ENCODE peak calls at places on chromosome 1, in nine cellular contexts. O is stomach, I is ovary, G is SK-N-SH, E is tibial nerve, L is K562, V is A549, K is H1, J is esophagus muscularis mucosa. X is an unnamed sample.

GRCh38 chr1:12595839-12596821 is 21.9 kb downstream of the DHRS3 start:
- DNase-seq in O (peak; percentile 94), I (peak; percentile 92), G (peak; percentile 91), E (peak; percentile 71), L (no peak), V (peak; percentile 92), K (peak; percentile 89), J (peak; percentile 97), X (peak; percentile 91)

GRCh38 chr1:227218870-227219578 is 99.3 kb downstream of the CDC42BPA start:
- DNase-seq in O (peak; percentile 48), I (no peak), G (no peak), E (no peak), L (no peak), V (no peak), K (no peak), J (no peak), X (no peak)

GRCh38 chr1:29805122-29805895 is 569.0 kb downstream of the PTPRU start:
- DNase-seq in O (peak; percentile 9), I (no peak), G (peak; percentile 15), E (no peak), L (no peak), V (no peak), K (peak; percentile 39), J (peak; percentile 78), X (no peak)

GRCh38 chr1:113780363-113781146 is 21.3 kb upstream of the PHTF1 start:
- DNase-seq in O (no peak), I (no peak), G (no peak), E (no peak), L (peak; percentile 41), V (no peak), K (no peak), J (no peak), X (no peak)

GRCh38 chr1:172360960-172361359 is 59.5 kb upstream of the C1orf105 start:
- DNase-seq in O (no peak), I (no peak), G (no peak), E (no peak), L (no peak), V (no peak), K (no peak), J (no peak), X (no peak)

GRCh38 chr1:92411511-92411910 is 75.2 kb downstream of the GFI1 start:
- DNase-seq in O (no peak), I (no peak), G (no peak), E (no peak), L (peak; percentile 30), V (no peak), K (no peak), J (peak; percentile 4), X (no peak)

GRCh38 chr1:42176902-42177519 is 12.5 kb upstream of the GUCA2A start:
- DNase-seq in O (no peak), I (no peak), G (peak; percentile 55), E (no peak), L (peak; percentile 65), V (peak; percentile 40), K (no peak), J (no peak), X (no peak)

GRCh38 chr1:88773540-88774150 is 89.6 kb downstream of the PKN2 start:
- DNase-seq in O (no peak), I (no peak), G (no peak), E (no peak), L (peak; percentile 6), V (no peak), K (no peak), J (no peak), X (no peak)

GRCh38 chr1:161032409-161032808 is 6.4 kb downstream of the TSTD1 start:
- DNase-seq in O (no peak), I (no peak), G (no peak), E (no peak), L (no peak), V (no peak), K (no peak), J (no peak), X (no peak)

GRCh38 chr1:156146006-156146748 is 7.2 kb upstream of the SEMA4A start:
- DNase-seq in O (peak; percentile 67), I (peak; percentile 74), G (peak; percentile 85), E (peak; percentile 38), L (peak; percentile 80), V (peak; percentile 76), K (no peak), J (no peak), X (peak; percentile 77)
- TF ChIP-seq EP300 in O (no peak), I (no peak), G (no peak), E (no peak), L (peak; percentile 10), V (no peak), K (no peak), J (no peak), X (no peak)

DNA sequence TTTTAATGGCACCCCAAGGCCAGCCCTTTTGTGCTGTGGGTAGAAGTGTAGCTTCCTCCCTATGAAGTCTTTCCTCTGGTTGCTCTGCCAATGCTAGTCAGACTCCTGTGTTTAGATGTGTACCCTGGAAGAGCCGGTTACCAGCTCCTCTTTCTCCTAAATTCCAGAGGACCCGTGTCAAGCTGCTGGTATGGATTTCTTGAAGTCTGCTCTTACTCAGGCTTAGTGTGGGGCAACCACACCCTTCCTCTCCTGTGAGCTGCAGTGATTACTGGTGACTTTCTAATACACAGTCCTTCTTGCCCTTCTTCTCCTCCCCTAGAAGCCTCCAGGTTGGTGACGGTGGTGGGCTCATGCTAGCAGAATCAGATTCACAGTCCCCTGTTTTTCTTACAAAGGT is 74.1 kb upstream of the AKT3 start:
- DNase-seq in O (no peak), I (no peak), G (no peak), E (no peak), L (no peak), V (no peak), K (no peak), J (no peak), X (no peak)
- TF ChIP-seq EP300 in O (no peak), I (no peak), G (peak; percentile 30), E (no peak), L (no peak), V (no peak), K (no peak), J (no peak), X (no peak)

DNA sequence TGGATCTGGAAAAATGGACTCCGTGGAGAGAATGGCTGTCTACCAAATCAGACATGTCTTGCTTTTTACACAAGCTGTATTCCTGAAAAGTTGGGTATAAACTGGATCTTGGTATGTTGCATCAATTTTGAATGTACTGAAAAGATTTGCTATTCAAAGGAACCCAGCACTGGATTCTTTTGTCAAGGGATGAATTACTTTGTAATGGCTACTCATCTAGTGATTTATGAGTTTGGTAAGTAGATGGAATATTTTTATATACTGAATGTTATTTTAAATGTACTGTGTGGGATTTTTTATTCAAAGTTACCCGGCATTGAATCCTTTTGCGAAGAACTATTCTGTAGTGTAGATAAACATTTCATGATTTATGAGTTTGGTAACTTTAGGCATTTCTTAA is 78.8 kb downstream of the DDR2 start:
- DNase-seq in O (no peak), I (no peak), G (no peak), E (no peak), L (no peak), V (no peak), K (no peak), J (no peak), X (no peak)
- TF ChIP-seq EP300 in O (no peak), I (no peak), G (no peak), E (no peak), L (no peak), V (no peak), K (no peak), J (no peak), X (no peak)

GRCh38 chr1:184910005-184910404 is 64.3 kb downstream of the NIBAN1 start:
- DNase-seq in O (no peak), I (no peak), G (no peak), E (no peak), L (no peak), V (no peak), K (no peak), J (no peak), X (no peak)

GRCh38 chr1:184903111-184903692 is 71.1 kb downstream of the NIBAN1 start:
- DNase-seq in O (no peak), I (no peak), G (no peak), E (no peak), L (no peak), V (no peak), K (no peak), J (no peak), X (no peak)

GRCh38 chr1:184906771-184907170 is 67.5 kb downstream of the NIBAN1 start:
- DNase-seq in O (no peak), I (no peak), G (no peak), E (no peak), L (no peak), V (no peak), K (no peak), J (no peak), X (no peak)

GRCh38 chr1:184910596-184910995 is 63.7 kb downstream of the NIBAN1 start:
- DNase-seq in O (peak; percentile 47), I (no peak), G (no peak), E (peak; percentile 83), L (no peak), V (no peak), K (no peak), J (no peak), X (no peak)

GRCh38 chr1:184905601-184906322 is 68.5 kb downstream of the NIBAN1 start:
- DNase-seq in O (peak; percentile 47), I (no peak), G (no peak), E (no peak), L (no peak), V (no peak), K (no peak), J (no peak), X (no peak)
- TF ChIP-seq EP300 in O (no peak), I (no peak), G (no peak), E (no peak), L (no peak), V (no peak), K (no peak), J (no peak), X (peak; percentile 32)

GRCh38 chr1:85677656-85678055 is 30.6 kb downstream of the ZNHIT6 start:
- DNase-seq in O (no peak), I (no peak), G (no peak), E (no peak), L (no peak), V (no peak), K (no peak), J (no peak), X (no peak)

GRCh38 chr1:85683292-85684025 is 24.8 kb downstream of the ZNHIT6 start:
- DNase-seq in O (no peak), I (no peak), G (no peak), E (no peak), L (no peak), V (no peak), K (no peak), J (no peak), X (no peak)

GRCh38 chr1:85678193-85678592 is 30.0 kb downstream of the ZNHIT6 start:
- DNase-seq in O (no peak), I (no peak), G (no peak), E (no peak), L (no peak), V (no peak), K (no peak), J (no peak), X (no peak)

DNA sequence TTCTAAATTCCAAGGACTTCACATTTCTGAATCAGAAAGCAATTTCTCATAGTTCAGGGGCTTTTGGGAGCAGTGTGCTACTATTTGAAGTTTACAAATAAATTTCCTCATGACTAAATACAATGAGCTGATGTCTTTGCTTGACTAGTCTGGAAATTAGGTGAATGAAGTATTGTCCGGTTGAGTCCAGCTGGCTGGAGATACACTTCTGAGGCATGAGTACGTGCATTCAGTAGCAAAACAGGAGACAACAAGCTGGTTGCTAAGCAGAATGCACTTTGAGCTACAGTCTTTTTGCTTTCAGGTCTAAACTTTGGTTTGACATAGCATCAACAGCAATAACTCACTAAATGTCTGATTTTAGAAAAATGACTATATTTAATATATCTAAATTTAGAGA is 27.1 kb downstream of the ZNHIT6 start:
- DNase-seq in O (no peak), I (no peak), G (no peak), E (no peak), L (no peak), V (no peak), K (no peak), J (no peak), X (no peak)
- TF ChIP-seq EP300 in O (no peak), I (no peak), G (no peak), E (no peak), L (no peak), V (no peak), K (no peak), J (no peak), X (no peak)

X was measured in upper lobe of left lung.